ENCODE peak calls at places on chromosomes 5 and 9, in seven cellular contexts. I, M, V, T, U, R and J are unnamed samples.
A peak's percentile ranks its signal among the peaks of the same experiment; 100 is the strongest.

GRCh38 chr9:35835216-35835604 is 6.2 kb downstream of the TMEM8B start:
- DNase-seq in M (peak; percentile 10), V (no peak), I (no peak), U (no peak), T (no peak), R (peak; percentile 39), J (no peak)

GRCh38 chr9:110284211-110284849 is 28.0 kb upstream of the TXN start:
- DNase-seq in R (no peak), U (no peak), I (no peak), T (no peak), V (no peak), M (no peak), J (no peak)

GRCh38 chr5:65412842-65413241 is 68.9 kb downstream of the ADAMTS6 start:
- DNase-seq in T (no peak), M (no peak), V (no peak), R (no peak), U (no peak), I (no peak), J (no peak)

GRCh38 chr5:160150381-160150780 is 31.1 kb upstream of the PWWP2A start:
- DNase-seq in V (no peak), U (no peak), I (no peak), R (no peak), M (no peak), T (no peak), J (no peak)

GRCh38 chr9:108880917-108881316 is 18.9 kb downstream of the ACTL7A start:
- DNase-seq in U (no peak), T (no peak), V (no peak), R (no peak), M (no peak), I (no peak), J (no peak)

GRCh38 chr5:125277494-125278154 is 531.2 kb upstream of the ZNF608 start:
- DNase-seq in T (no peak), U (no peak), M (peak; percentile 71), R (no peak), V (no peak), I (no peak), J (no peak)

GRCh38 chr9:73824671-73825070 is 672.5 kb upstream of the RORB start:
- DNase-seq in M (peak; percentile 16), V (no peak), I (no peak), T (no peak), R (no peak), U (no peak), J (no peak)

GRCh38 chr5:136518814-136519213 is 153.5 kb upstream of the TRPC7 start:
- DNase-seq in U (no peak), V (no peak), R (no peak), M (no peak), T (no peak), I (no peak), J (no peak)

GRCh38 chr5:163705983-163706771 is 200.8 kb downstream of the MAT2B start:
- DNase-seq in M (peak; percentile 20), U (no peak), R (no peak), V (no peak), I (no peak), T (no peak), J (no peak)

GRCh38 chr5:1374680-1375055 is 29.8 kb upstream of the CLPTM1L start:
- DNase-seq in U (no peak), M (peak; percentile 13), V (no peak), R (no peak), I (no peak), T (no peak), J (no peak)

GRCh38 chr5:24623018-24623417 is 21.8 kb downstream of the CDH10 start:
- DNase-seq in V (no peak), R (no peak), U (no peak), T (no peak), I (no peak), M (no peak), J (no peak)

GRCh38 chr9:129671065-129671464 is 5.6 kb downstream of the PRRX2 start:
- DNase-seq in I (no peak), R (no peak), U (no peak), T (no peak), M (no peak), V (no peak), J (no peak)

GRCh38 chr5:176530983-176531901 is 6.0 kb downstream of the RNF44 start:
- DNase-seq in I (no peak), V (no peak), T (no peak), R (no peak), U (no peak), M (no peak), J (peak; percentile 44)

GRCh38 chr9:95171001-95171400 is 146.5 kb downstream of the FANCC start:
- DNase-seq in M (peak; percentile 45), I (no peak), R (no peak), U (no peak), V (no peak), T (no peak), J (no peak)

GRCh38 chr9:91571036-91571435 is 147.4 kb upstream of the NFIL3 start:
- DNase-seq in V (no peak), I (no peak), U (no peak), T (no peak), M (peak; percentile 46), R (no peak), J (no peak)

GRCh38 chr9:82206490-82206889 is 217.9 kb downstream of the SPATA31D1 start:
- DNase-seq in M (no peak), V (no peak), T (no peak), R (no peak), I (no peak), U (no peak), J (no peak)

GRCh38 chr5:85741972-85742371 is 875.8 kb upstream of the COX7C start:
- DNase-seq in R (no peak), M (no peak), V (no peak), T (no peak), U (no peak), I (no peak), J (no peak)

GRCh38 chr5:135332519-135333150 is 66.4 kb downstream of the MACROH2A1 start:
- DNase-seq in U (no peak), I (no peak), V (no peak), M (peak; percentile 76), T (peak; percentile 51), R (no peak), J (no peak)

GRCh38 chr5:45578270-45578669 is 117.9 kb downstream of the HCN1 start:
- DNase-seq in V (no peak), U (no peak), M (no peak), R (no peak), I (no peak), T (no peak), J (no peak)

GRCh38 chr5:135629164-135629563 is 50.4 kb upstream of the CXCL14 start:
- DNase-seq in I (peak; percentile 50), R (no peak), U (no peak), T (no peak), V (no peak), M (no peak), J (no peak)

GRCh38 chr9:35868972-35869371 is 1.2 kb downstream of the OR13J1 start:
- DNase-seq in M (no peak), U (no peak), R (no peak), T (no peak), V (no peak), I (no peak), J (no peak)

GRCh38 chr9:123287639-123288038 is 19.3 kb upstream of the STRBP start:
- DNase-seq in V (no peak), I (no peak), R (no peak), U (no peak), T (no peak), M (no peak), J (no peak)

GRCh38 chr9:95134457-95134881 is 183.0 kb downstream of the FANCC start:
- DNase-seq in I (no peak), U (no peak), T (no peak), V (no peak), M (no peak), R (peak; percentile 34), J (no peak)

GRCh38 chr5:149014634-149015033 is 48.2 kb downstream of the SH3TC2 start:
- DNase-seq in T (no peak), R (no peak), U (no peak), V (no peak), M (no peak), I (no peak), J (no peak)

GRCh38 chr9:13484186-13484585 is 204.7 kb upstream of the MPDZ start:
- DNase-seq in V (no peak), T (no peak), I (no peak), U (no peak), M (no peak), R (no peak), J (no peak)

GRCh38 chr5:103066346-103066745 is 53.6 kb downstream of the GIN1 start:
- DNase-seq in U (no peak), R (no peak), I (no peak), V (no peak), M (no peak), T (no peak), J (no peak)

GRCh38 chr9:131419029-131419614 is 25.2 kb downstream of the PRRC2B start:
- DNase-seq in M (no peak), U (no peak), V (no peak), I (no peak), R (no peak), T (no peak), J (peak; percentile 31)

GRCh38 chr5:122180863-122181519 is 51.6 kb downstream of the ZNF474 start:
- DNase-seq in V (no peak), I (no peak), T (no peak), U (no peak), M (peak; percentile 71), R (no peak), J (no peak)

GRCh38 chr5:28400076-28400475 is 1361.7 kb upstream of the CDH9 start:
- DNase-seq in T (no peak), U (no peak), I (no peak), R (no peak), M (no peak), V (no peak), J (no peak)

GRCh38 chr5:99025298-99026045 is 96.7 kb upstream of the CHD1 start:
- DNase-seq in U (no peak), I (no peak), T (no peak), M (no peak), R (no peak), V (no peak), J (no peak)

GRCh38 chr5:33888582-33888981 is 3.2 kb downstream of the ADAMTS12 start:
- DNase-seq in R (no peak), T (no peak), U (no peak), I (no peak), V (no peak), M (peak; percentile 82), J (no peak)

GRCh38 chr9:14661421-14662059 is 31.7 kb downstream of the ZDHHC21 start:
- DNase-seq in R (no peak), V (no peak), M (peak; percentile 61), T (no peak), I (no peak), U (no peak), J (no peak)

GRCh38 chr9:124657526-124657925 is 113.6 kb downstream of the NR6A1 start:
- DNase-seq in R (no peak), U (no peak), V (no peak), M (no peak), I (no peak), T (no peak), J (no peak)

GRCh38 chr9:4934976-4935672 is 49.9 kb upstream of the JAK2 start:
- DNase-seq in M (no peak), U (no peak), R (no peak), T (no peak), I (no peak), V (no peak), J (no peak)

GRCh38 chr9:120612218-120612617 is 32.3 kb upstream of the CDK5RAP2 start:
- DNase-seq in R (no peak), I (no peak), M (peak; percentile 14), T (no peak), V (no peak), U (no peak), J (no peak)

GRCh38 chr5:72070519-72070918 is 36.8 kb upstream of the MAP1B start:
- DNase-seq in U (no peak), T (no peak), V (no peak), I (no peak), M (no peak), R (no peak), J (no peak)

GRCh38 chr9:15271403-15271802 is 35.6 kb downstream of the TTC39B start:
- DNase-seq in M (no peak), R (no peak), U (no peak), V (no peak), T (no peak), I (no peak), J (no peak)

GRCh38 chr5:4549351-4549750 is 590.8 kb upstream of the ADAMTS16 start:
- DNase-seq in I (no peak), U (no peak), V (no peak), M (no peak), R (no peak), T (no peak), J (no peak)